ENCODE peak calls at places on chromosomes 5 and 9, in four cellular contexts. H is GM03348, E is Daoy, Z is T-helper 17 cell. M is an unnamed sample.

GRCh38 chr5:72134226-72134625 is 27.0 kb downstream of the MAP1B start:
- DNase-seq in H (no peak), E (peak; percentile 65), Z (no peak), M (no peak)

GRCh38 chr5:126096442-126096841 is 326.8 kb upstream of the GRAMD2B start:
- DNase-seq in H (no peak), E (no peak), Z (no peak), M (no peak)

GRCh38 chr5:113343343-113343742 is 91.4 kb downstream of the TSSK1B start:
- DNase-seq in H (no peak), E (peak; percentile 28), Z (no peak), M (no peak)

GRCh38 chr5:159262472-159262858 is 625 bp upstream of the UBLCP1 start:
- DNase-seq in H (peak; percentile 13), E (peak; percentile 54), Z (no peak), M (peak; percentile 11)

GRCh38 chr9:92807757-92808725 is 43.4 kb upstream of the BICD2 start:
- DNase-seq in H (no peak), E (peak; percentile 15), Z (peak; percentile 26), M (no peak)

GRCh38 chr9:69502671-69503301 is 169.4 kb downstream of the APBA1 start:
- DNase-seq in H (peak; percentile 69), E (no peak), Z (no peak), M (no peak)

GRCh38 chr5:65926893-65927292 is 518 bp downstream of the ERBIN start:
- DNase-seq in H (peak; percentile 11), E (peak; percentile 11), Z (no peak), M (no peak)

GRCh38 chr5:159038907-159039306 is 60.8 kb downstream of the EBF1 start:
- DNase-seq in H (peak; percentile 76), E (peak; percentile 82), Z (no peak), M (no peak)

GRCh38 chr5:33479321-33479720 is 38.6 kb downstream of the TARS1 start:
- DNase-seq in H (no peak), E (no peak), Z (no peak), M (no peak)

GRCh38 chr5:14743601-14744295 is 79.2 kb downstream of the OTULIN start:
- DNase-seq in H (peak; percentile 48), E (no peak), Z (no peak), M (no peak)

GRCh38 chr5:140042551-140043507 is at the start of gene NRG2:
- DNase-seq in H (peak; percentile 87), E (peak; percentile 84), Z (peak; percentile 32), M (peak; percentile 34)